ENCODE peak calls at places on chromosomes 4 and X, in five cellular contexts. V, N, F, E and I are unnamed samples.

GRCh38 chrX:141402897-141403610 is 160.7 kb upstream of the SPANXC start:
- DNase-seq in V (no peak), N (no peak), F (no peak), E (no peak), I (no peak)

GRCh38 chr4:162011039-162011438 is 152.8 kb downstream of the FSTL5 start:
- DNase-seq in V (no peak), N (peak; percentile 12), F (no peak), E (no peak), I (no peak)

GRCh38 chr4:76203541-76203940 is 10.1 kb downstream of the SCARB2 start:
- DNase-seq in V (no peak), N (no peak), F (no peak), E (no peak), I (no peak)

GRCh38 chr4:159296061-159296460 is 193.2 kb downstream of the RAPGEF2 start:
- DNase-seq in V (no peak), N (no peak), F (no peak), E (peak; percentile 64), I (no peak)

GRCh38 chr4:61838072-61838471 is 637.9 kb downstream of the ADGRL3 start:
- DNase-seq in V (no peak), N (no peak), F (no peak), E (no peak), I (no peak)

GRCh38 chr4:139331185-139331584 is 28.9 kb upstream of the NDUFC1 start:
- DNase-seq in V (no peak), N (peak; percentile 12), F (no peak), E (no peak), I (no peak)

GRCh38 chrX:41877167-41877566 is 46.2 kb downstream of the CASK start:
- DNase-seq in V (no peak), N (no peak), F (no peak), E (no peak), I (no peak)

GRCh38 chr4:185424905-185425599 is 712 bp downstream of the UFSP2 start:
- DNase-seq in V (no peak), N (no peak), F (no peak), E (no peak), I (no peak)

GRCh38 chr4:137523329-137523728 is 9.0 kb downstream of the PCDH18 start:
- DNase-seq in V (no peak), N (no peak), F (no peak), E (no peak), I (no peak)

GRCh38 chrX:69229436-69229835 is 64.2 kb upstream of the PJA1 start:
- DNase-seq in V (no peak), N (peak; percentile 28), F (no peak), E (peak; percentile 9), I (no peak)

GRCh38 chr4:99834569-99834968 is 17.9 kb downstream of the DAPP1 start:
- DNase-seq in V (no peak), N (no peak), F (no peak), E (no peak), I (no peak)

GRCh38 chr4:84968936-84969335 is 2.4 kb upstream of the WDFY3 start:
- DNase-seq in V (no peak), N (peak; percentile 6), F (no peak), E (no peak), I (no peak)

GRCh38 chr4:176009254-176009653 is 56.4 kb upstream of the WDR17 start:
- DNase-seq in V (no peak), N (no peak), F (no peak), E (no peak), I (no peak)

GRCh38 chr4:123488916-123489315 is 92.3 kb downstream of the SPRY1 start:
- DNase-seq in V (no peak), N (peak; percentile 40), F (no peak), E (peak; percentile 75), I (no peak)

GRCh38 chr4:19130836-19131235 is 1109.3 kb upstream of the LCORL start:
- DNase-seq in V (no peak), N (no peak), F (no peak), E (peak; percentile 74), I (no peak)

GRCh38 chrX:123424546-123424945 is 240.5 kb downstream of the GRIA3 start:
- DNase-seq in V (no peak), N (peak; percentile 17), F (peak; percentile 11), E (peak; percentile 74), I (no peak)

GRCh38 chr4:12270546-12270945 is 841.9 kb upstream of the HS3ST1 start:
- DNase-seq in V (no peak), N (peak; percentile 53), F (no peak), E (no peak), I (no peak)

GRCh38 chr4:173404296-173404865 is 5.5 kb upstream of the SCRG1 start:
- DNase-seq in V (no peak), N (no peak), F (no peak), E (no peak), I (no peak)

GRCh38 chrX:136457303-136457917 is 30.3 kb upstream of the BRS3 start:
- DNase-seq in V (no peak), N (no peak), F (no peak), E (peak; percentile 2), I (no peak)

DNA sequence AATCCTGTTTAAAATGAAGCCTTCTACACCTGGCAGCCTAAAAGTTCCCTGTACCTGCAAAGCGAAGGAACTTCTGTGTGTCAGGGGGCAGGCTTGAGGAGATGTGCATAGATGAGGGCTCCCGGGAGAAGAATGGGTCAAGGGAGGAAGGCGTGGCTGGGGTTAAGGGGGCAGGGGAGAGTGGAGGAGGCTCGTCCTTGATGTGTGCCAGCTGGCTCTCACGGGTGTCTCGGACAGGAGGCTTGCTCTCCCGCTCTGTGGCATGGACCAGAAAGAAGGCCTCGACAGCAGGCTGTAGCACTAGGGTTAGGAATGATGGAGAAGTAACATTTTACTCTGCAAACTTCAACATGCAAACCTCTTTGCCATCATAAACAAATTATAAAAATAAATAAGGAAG is 104.6 kb upstream of the HSD17B10 start:
- DNase-seq in V (no peak), N (no peak), F (no peak), E (no peak), I (no peak)
- TF ChIP-seq CTCF in V (no peak), N (no peak), F (no peak), E (no peak), I (no peak)

GRCh38 chrX:44043496-44043895 is 70.3 kb upstream of the NDP start:
- DNase-seq in V (no peak), N (no peak), F (no peak), E (no peak), I (no peak)
- TF ChIP-seq CTCF in V (no peak), N (no peak), F (no peak), E (no peak), I (no peak)

GRCh38 chrX:18951032-18951431 is 32.9 kb downstream of the PHKA2 start:
- DNase-seq in V (no peak), N (no peak), F (no peak), E (no peak), I (no peak)
- TF ChIP-seq CTCF in V (no peak), N (no peak), F (no peak), E (no peak), I (no peak)

GRCh38 chr4:163665521-163666334 is 171.2 kb downstream of the TMA16 start:
- DNase-seq in V (no peak), N (no peak), F (no peak), E (no peak), I (no peak)
- TF ChIP-seq CTCF in V (no peak), N (no peak), F (no peak), E (no peak), I (no peak)

GRCh38 chr4:110898290-110898689 is 275.4 kb upstream of the PITX2 start:
- DNase-seq in V (no peak), N (no peak), F (peak; percentile 3), E (no peak), I (no peak)

GRCh38 chr4:110900206-110900769 is 277.4 kb upstream of the PITX2 start:
- DNase-seq in V (no peak), N (no peak), F (no peak), E (peak; percentile 45), I (no peak)

GRCh38 chr4:110902500-110902899 is 279.6 kb upstream of the PITX2 start:
- DNase-seq in V (no peak), N (peak; percentile 2), F (no peak), E (no peak), I (no peak)

DNA sequence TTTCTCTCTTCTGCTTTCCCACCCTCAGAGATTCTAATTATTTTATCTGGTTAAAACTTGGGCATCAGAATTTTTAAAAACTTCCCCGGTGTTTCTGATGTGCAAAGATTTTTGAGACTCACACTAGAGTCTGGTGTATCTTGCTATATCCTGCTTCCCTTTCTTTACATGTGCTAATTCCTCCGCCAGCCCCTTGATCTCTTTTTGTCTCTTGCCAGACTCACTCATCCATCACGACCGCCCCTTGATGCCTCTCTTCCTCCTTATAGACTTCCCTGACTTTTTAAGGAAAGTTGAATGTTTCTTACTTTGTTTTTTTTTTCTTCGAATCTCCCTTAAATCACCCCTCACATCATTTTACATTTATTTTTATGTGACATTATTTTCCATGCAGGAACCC is 274.9 kb upstream of the PITX2 start:
- DNase-seq in V (no peak), N (no peak), F (no peak), E (no peak), I (no peak)
- TF ChIP-seq CTCF in V (no peak), N (no peak), F (no peak), E (no peak), I (no peak)

GRCh38 chrX:120136128-120136527 is 20.4 kb upstream of the RHOXF1 start:
- DNase-seq in V (no peak), N (no peak), F (no peak), E (no peak), I (no peak)

GRCh38 chrX:120140293-120140981 is 18.0 kb upstream of the RHOXF2 start:
- DNase-seq in V (no peak), N (no peak), F (no peak), E (no peak), I (no peak)

GRCh38 chrX:120137439-120137838 is 21.0 kb upstream of the RHOXF2 start:
- DNase-seq in V (no peak), N (no peak), F (no peak), E (no peak), I (no peak)
- TF ChIP-seq CTCF in V (no peak), N (no peak), F (no peak), E (no peak), I (no peak)

GRCh38 chrX:148555101-148555500 is 54.7 kb downstream of the AFF2 start:
- DNase-seq in V (no peak), N (no peak), F (no peak), E (no peak), I (no peak)

GRCh38 chrX:148556498-148556897 is 56.1 kb downstream of the AFF2 start:
- DNase-seq in V (no peak), N (no peak), F (no peak), E (no peak), I (no peak)

GRCh38 chrX:148552775-148553174 is 52.4 kb downstream of the AFF2 start:
- DNase-seq in V (no peak), N (no peak), F (no peak), E (no peak), I (no peak)
- TF ChIP-seq CTCF in V (no peak), N (peak; percentile 14), F (no peak), E (no peak), I (no peak)

DNA sequence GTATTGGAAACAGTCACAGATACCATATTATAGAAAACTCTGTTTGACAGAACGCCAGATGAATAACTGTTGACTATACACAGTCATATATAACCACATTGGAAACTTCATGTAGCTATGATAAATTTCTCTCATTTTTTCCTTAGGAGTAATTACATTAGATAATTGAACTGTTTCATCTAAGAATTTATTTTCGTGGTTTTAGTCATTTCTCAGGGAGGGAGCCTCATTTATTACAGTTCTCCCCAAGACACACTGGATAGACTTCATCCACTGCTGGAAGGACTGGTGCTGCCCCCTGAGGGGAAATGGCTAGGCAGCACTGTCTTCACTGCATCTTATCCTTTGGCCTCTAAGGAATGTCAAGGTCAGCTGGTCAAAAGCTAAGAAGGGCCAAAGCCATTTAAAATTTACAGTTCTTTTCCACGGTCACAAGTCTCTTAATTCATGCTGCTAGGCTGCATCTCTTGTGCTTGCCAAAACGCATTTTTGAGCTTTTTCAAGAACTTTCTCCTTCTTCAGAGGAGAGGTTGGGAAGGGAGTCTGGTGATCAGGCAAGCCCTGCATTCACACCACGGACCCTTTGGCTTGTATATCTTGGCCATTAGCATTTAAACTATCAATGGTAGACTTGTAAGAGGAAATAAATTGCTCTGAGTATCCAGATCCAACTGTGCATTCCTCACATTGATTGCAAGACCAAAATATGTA is 145.1 kb downstream of the CBR4 start:
- DNase-seq in V (no peak), N (peak; percentile 66), F (no peak), E (peak; percentile 61), I (no peak)
- TF ChIP-seq CTCF in V (peak; percentile 15), N (peak; percentile 38), F (no peak), E (peak; percentile 44), I (no peak)